ENCODE peak calls at places on chromosomes 3 and 15, in ten cellular contexts. S is GDM1; O is NCI-H748 treated with DMSO at 0.1 percent for 48 hours; F is AG08395; W is stimulated activated CD8-positive, alpha-beta memory T cell treated with anti-CD3 and anti-CD28 coated beads, Interleukin-4, amount 100 ng/mL, for 4 hours; T is NCI-H1417; Y is M059J; D is EH; K is prostate gland; G is T follicular helper cell. L is an unnamed sample.
A peak's percentile ranks its signal among the peaks of the same experiment; 100 is the strongest.

GRCh38 chr3:56851966-56852884 is 50.5 kb upstream of the ARHGEF3 start:
- DNase-seq in S (no peak), O (no peak), F (no peak), W (no peak), T (no peak), Y (peak; percentile 54), D (peak; percentile 77), K (no peak), G (no peak), L (no peak)

GRCh38 chr3:18008706-18009363 is 266.4 kb upstream of the TBC1D5 start:
- DNase-seq in S (no peak), O (no peak), F (no peak), W (no peak), T (no peak), Y (no peak), D (no peak), K (no peak), G (no peak), L (no peak)

GRCh38 chr15:67248106-67248505 is 6.4 kb downstream of the AAGAB start:
- DNase-seq in S (no peak), O (no peak), F (no peak), W (no peak), T (no peak), Y (no peak), D (no peak), K (no peak), G (no peak), L (no peak)

GRCh38 chr3:31391150-31391549 is 141.6 kb upstream of the STT3B start:
- DNase-seq in S (no peak), O (no peak), F (no peak), W (no peak), T (no peak), Y (no peak), D (no peak), K (no peak), G (no peak), L (no peak)

GRCh38 chr3:49840371-49840770 is 16.0 kb downstream of the TRAIP start:
- DNase-seq in S (no peak), O (no peak), F (peak; percentile 38), W (no peak), T (no peak), Y (no peak), D (no peak), K (no peak), G (no peak), L (no peak)

GRCh38 chr15:73873889-73874511 is 636 bp downstream of the TBC1D21 start:
- DNase-seq in S (no peak), O (peak; percentile 15), F (peak; percentile 58), W (no peak), T (peak; percentile 40), Y (peak; percentile 60), D (peak; percentile 66), K (peak; percentile 17), G (peak; percentile 7), L (no peak)

GRCh38 chr3:170907519-170908234 is 760 bp downstream of the EIF5A2 start:
- DNase-seq in S (no peak), O (peak; percentile 6), F (peak; percentile 23), W (no peak), T (peak; percentile 62), Y (peak; percentile 40), D (peak; percentile 30), K (no peak), G (no peak), L (no peak)

GRCh38 chr3:188323067-188323842 is 169.3 kb downstream of the LPP start:
- DNase-seq in S (no peak), O (no peak), F (no peak), W (no peak), T (no peak), Y (no peak), D (no peak), K (no peak), G (peak; percentile 12), L (no peak)

GRCh38 chr3:99509224-99509623 is 129.2 kb upstream of the COL8A1 start:
- DNase-seq in S (no peak), O (no peak), F (peak; percentile 38), W (no peak), T (no peak), Y (peak; percentile 97), D (peak; percentile 93), K (no peak), G (no peak), L (peak; percentile 74)

GRCh38 chr3:160196511-160197104 is 28.6 kb upstream of the C3orf80 start:
- DNase-seq in S (no peak), O (no peak), F (no peak), W (no peak), T (no peak), Y (peak; percentile 13), D (no peak), K (no peak), G (no peak), L (no peak)

GRCh38 chr15:49827311-49827710 is 206.5 kb downstream of the DTWD1 start:
- DNase-seq in S (no peak), O (no peak), F (no peak), W (no peak), T (no peak), Y (no peak), D (no peak), K (no peak), G (no peak), L (no peak)

GRCh38 chr15:90872481-90873184 is 4.2 kb downstream of the FURIN start:
- DNase-seq in S (no peak), O (no peak), F (peak; percentile 74), W (no peak), T (no peak), Y (peak; percentile 87), D (peak; percentile 85), K (no peak), G (no peak), L (peak; percentile 42)